ENCODE peak calls at places on chromosomes 12 and 14, in seven cellular contexts. One of them, this sample, is unnamed.

GRCh38 chr12:116607039-116607438 is 47.9 kb downstream of the MAP1LC3B2 start:
- DNase-seq in lung: no peak
- DNase-seq in aorta: no peak
- DNase-seq in upper lobe of right lung: no peak
- DNase-seq in ovary: no peak
- DNase-seq in astrocyte: no peak
- DNase-seq in breast epithelium: no peak
- DNase-seq in this sample: no peak

GRCh38 chr12:14283489-14284144 is 81.9 kb upstream of the ATF7IP start:
- DNase-seq in lung: no peak
- DNase-seq in breast epithelium: no peak
- DNase-seq in ovary: no peak
- DNase-seq in astrocyte: no peak
- DNase-seq in aorta: no peak
- DNase-seq in upper lobe of right lung: no peak
- DNase-seq in this sample: no peak

GRCh38 chr14:22630486-22630885 is 13.7 kb downstream of the OR6J1 start:
- DNase-seq in ovary: no peak
- DNase-seq in astrocyte: peak; percentile 97
- DNase-seq in aorta: no peak
- DNase-seq in lung: no peak
- DNase-seq in upper lobe of right lung: no peak
- DNase-seq in breast epithelium: no peak
- DNase-seq in this sample: no peak

GRCh38 chr12:63045020-63045860 is 105.8 kb downstream of the AVPR1A start:
- DNase-seq in ovary: no peak
- DNase-seq in astrocyte: peak; percentile 81
- DNase-seq in aorta: peak; percentile 59
- DNase-seq in upper lobe of right lung: no peak
- DNase-seq in breast epithelium: no peak
- DNase-seq in lung: no peak
- DNase-seq in this sample: no peak

GRCh38 chr12:108381793-108382436 is 42.8 kb upstream of the CMKLR1 start:
- DNase-seq in lung: no peak
- DNase-seq in astrocyte: no peak
- DNase-seq in aorta: no peak
- DNase-seq in upper lobe of right lung: no peak
- DNase-seq in ovary: no peak
- DNase-seq in breast epithelium: no peak
- DNase-seq in this sample: no peak

GRCh38 chr14:93977171-93977570 is 801 bp upstream of the ASB2 start:
- DNase-seq in lung: no peak
- DNase-seq in upper lobe of right lung: no peak
- DNase-seq in ovary: no peak
- DNase-seq in breast epithelium: no peak
- DNase-seq in aorta: no peak
- DNase-seq in astrocyte: no peak
- DNase-seq in this sample: peak; percentile 12

GRCh38 chr12:98745578-98746391 is 100.7 kb downstream of the APAF1 start:
- DNase-seq in breast epithelium: no peak
- DNase-seq in astrocyte: no peak
- DNase-seq in aorta: no peak
- DNase-seq in lung: no peak
- DNase-seq in upper lobe of right lung: no peak
- DNase-seq in ovary: peak; percentile 68
- DNase-seq in this sample: peak; percentile 53

GRCh38 chr14:68790656-68791077 is 2.2 kb downstream of the ZFP36L1 start:
- DNase-seq in astrocyte: no peak
- DNase-seq in breast epithelium: peak; percentile 21
- DNase-seq in ovary: peak; percentile 47
- DNase-seq in upper lobe of right lung: no peak
- DNase-seq in lung: no peak
- DNase-seq in aorta: no peak
- DNase-seq in this sample: peak; percentile 53

GRCh38 chr12:31989987-31990386 is 30.8 kb downstream of the RESF1 start:
- DNase-seq in breast epithelium: no peak
- DNase-seq in ovary: no peak
- DNase-seq in lung: no peak
- DNase-seq in astrocyte: peak; percentile 49
- DNase-seq in upper lobe of right lung: no peak
- DNase-seq in aorta: no peak
- DNase-seq in this sample: no peak

GRCh38 chr12:28563926-28564325 is 373.7 kb downstream of the CCDC91 start:
- DNase-seq in lung: no peak
- DNase-seq in aorta: no peak
- DNase-seq in upper lobe of right lung: no peak
- DNase-seq in ovary: no peak
- DNase-seq in astrocyte: peak; percentile 25
- DNase-seq in breast epithelium: no peak
- DNase-seq in this sample: no peak

GRCh38 chr12:2236501-2237294 is 183.9 kb downstream of the CACNA1C start:
- DNase-seq in breast epithelium: no peak
- DNase-seq in astrocyte: no peak
- DNase-seq in upper lobe of right lung: no peak
- DNase-seq in aorta: no peak
- DNase-seq in lung: no peak
- DNase-seq in ovary: no peak
- DNase-seq in this sample: no peak

GRCh38 chr12:109989380-109989779 is 6.8 kb downstream of the GIT2 start:
- DNase-seq in upper lobe of right lung: no peak
- DNase-seq in ovary: no peak
- DNase-seq in aorta: no peak
- DNase-seq in astrocyte: no peak
- DNase-seq in lung: no peak
- DNase-seq in breast epithelium: no peak
- DNase-seq in this sample: no peak

GRCh38 chr12:83945871-83946270 is 966.7 kb downstream of the SLC6A15 start:
- DNase-seq in upper lobe of right lung: no peak
- DNase-seq in lung: no peak
- DNase-seq in breast epithelium: no peak
- DNase-seq in ovary: no peak
- DNase-seq in astrocyte: peak; percentile 26
- DNase-seq in aorta: no peak
- DNase-seq in this sample: no peak

GRCh38 chr12:99911076-99911475 is 73.7 kb downstream of the ANKS1B start:
- DNase-seq in lung: peak; percentile 45
- DNase-seq in ovary: no peak
- DNase-seq in astrocyte: peak; percentile 94
- DNase-seq in upper lobe of right lung: no peak
- DNase-seq in breast epithelium: peak; percentile 37
- DNase-seq in aorta: peak; percentile 56
- DNase-seq in this sample: peak; percentile 12

GRCh38 chr12:13964666-13965065 is 16.7 kb downstream of the GRIN2B start:
- DNase-seq in lung: no peak
- DNase-seq in breast epithelium: no peak
- DNase-seq in ovary: no peak
- DNase-seq in astrocyte: no peak
- DNase-seq in upper lobe of right lung: no peak
- DNase-seq in aorta: no peak
- DNase-seq in this sample: no peak

GRCh38 chr14:35819591-35820540 is 6.3 kb upstream of the BRMS1L start:
- DNase-seq in ovary: no peak
- DNase-seq in astrocyte: no peak
- DNase-seq in lung: no peak
- DNase-seq in upper lobe of right lung: no peak
- DNase-seq in breast epithelium: no peak
- DNase-seq in aorta: no peak
- DNase-seq in this sample: no peak

GRCh38 chr12:56634242-56634836 is 4.2 kb upstream of the BAZ2A start:
- DNase-seq in lung: peak; percentile 63
- DNase-seq in ovary: peak; percentile 67
- DNase-seq in breast epithelium: peak; percentile 76
- DNase-seq in aorta: no peak
- DNase-seq in upper lobe of right lung: peak; percentile 86
- DNase-seq in astrocyte: no peak
- DNase-seq in this sample: peak; percentile 74

DNA sequence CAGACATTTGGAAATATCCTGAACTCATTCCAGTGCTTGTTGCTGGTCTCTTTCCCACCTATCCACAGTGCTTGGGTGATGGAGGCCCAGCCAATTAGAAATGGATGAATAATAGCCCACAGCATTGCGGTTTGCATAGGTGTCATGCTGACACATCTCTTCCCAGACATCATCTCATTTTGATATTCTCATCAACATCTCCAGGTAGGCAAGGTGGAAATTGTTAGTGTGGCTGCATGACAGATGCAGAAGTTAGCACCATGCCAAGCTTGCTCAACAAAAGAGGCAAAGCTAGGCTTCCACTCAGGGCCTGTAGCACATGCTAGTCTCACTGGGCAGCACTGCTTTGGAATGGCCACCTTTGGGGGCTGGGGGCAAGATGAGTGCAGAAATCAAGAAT is 1118.9 kb downstream of the VRK1 start:
- DNase-seq in lung: no peak
- DNase-seq in aorta: no peak
- DNase-seq in upper lobe of right lung: no peak
- DNase-seq in ovary: no peak
- DNase-seq in breast epithelium: no peak
- DNase-seq in astrocyte: no peak
- DNase-seq in this sample: no peak
- H3K9me3 ChIP-seq in lung: no peaks in the 10 kb centered on the region
- H3K9me3 ChIP-seq in aorta: peaks cover 4% of the 10 kb centered on the region
- H3K9me3 ChIP-seq in upper lobe of right lung: no peaks in the 10 kb centered on the region
- H3K9me3 ChIP-seq in ovary: no peaks in the 10 kb centered on the region
- H3K9me3 ChIP-seq in breast epithelium: no peaks in the 10 kb centered on the region
- H3K9me3 ChIP-seq in astrocyte: no peaks in the 10 kb centered on the region
- H3K9me3 ChIP-seq in this sample: no peaks in the 10 kb centered on the region

GRCh38 chr12:47079894-47080724 is at the start of gene AMIGO2:
- DNase-seq in astrocyte: peak; percentile 71
- DNase-seq in breast epithelium: peak; percentile 68
- DNase-seq in lung: peak; percentile 59
- DNase-seq in upper lobe of right lung: peak; percentile 80
- DNase-seq in aorta: peak; percentile 75
- DNase-seq in ovary: peak; percentile 77
- DNase-seq in this sample: peak; percentile 88
- H3K4me1 ChIP-seq in astrocyte: peaks cover 53% of the 10 kb centered on the region
- H3K4me1 ChIP-seq in breast epithelium: no peaks in the 10 kb centered on the region
- H3K4me1 ChIP-seq in lung: no peaks in the 10 kb centered on the region
- H3K4me1 ChIP-seq in upper lobe of right lung: peaks cover 24% of the 10 kb centered on the region
- H3K4me1 ChIP-seq in aorta: peaks cover 4% of the 10 kb centered on the region
- H3K4me1 ChIP-seq in ovary: peaks cover 10% of the 10 kb centered on the region
- H3K4me1 ChIP-seq in this sample: peaks cover 11% of the 10 kb centered on the region

GRCh38 chr12:6202846-6203245 is 2.6 kb downstream of the CD9 start:
- DNase-seq in breast epithelium: no peak
- DNase-seq in upper lobe of right lung: no peak
- DNase-seq in astrocyte: no peak
- DNase-seq in aorta: no peak
- DNase-seq in ovary: no peak
- DNase-seq in lung: no peak
- DNase-seq in this sample: no peak

GRCh38 chr12:6200266-6201198 is at the start of gene CD9:
- DNase-seq in ovary: no peak
- DNase-seq in upper lobe of right lung: peak; percentile 76
- DNase-seq in aorta: peak; percentile 87
- DNase-seq in breast epithelium: peak; percentile 71
- DNase-seq in astrocyte: no peak
- DNase-seq in lung: peak; percentile 82
- DNase-seq in this sample: peak; percentile 81

GRCh38 chr12:6202331-6202730 is 2.1 kb downstream of the CD9 start:
- DNase-seq in astrocyte: no peak
- DNase-seq in ovary: no peak
- DNase-seq in lung: no peak
- DNase-seq in aorta: no peak
- DNase-seq in breast epithelium: no peak
- DNase-seq in upper lobe of right lung: no peak
- DNase-seq in this sample: peak; percentile 32

GRCh38 chr12:6201199-6201608 is 1.0 kb downstream of the CD9 start:
- DNase-seq in lung: no peak
- DNase-seq in upper lobe of right lung: peak; percentile 77
- DNase-seq in breast epithelium: peak; percentile 66
- DNase-seq in astrocyte: no peak
- DNase-seq in ovary: no peak
- DNase-seq in aorta: peak; percentile 63
- DNase-seq in this sample: peak; percentile 75

GRCh38 chr12:6201775-6202292 is 1.6 kb downstream of the CD9 start:
- DNase-seq in astrocyte: no peak
- DNase-seq in ovary: no peak
- DNase-seq in aorta: peak; percentile 56
- DNase-seq in lung: no peak
- DNase-seq in upper lobe of right lung: no peak
- DNase-seq in breast epithelium: no peak
- DNase-seq in this sample: peak; percentile 20
- H3K27ac ChIP-seq in astrocyte: no peak overlapping the region
- H3K27ac ChIP-seq in ovary: peak overlapping the region; percentile 20
- H3K27ac ChIP-seq in aorta: no peak overlapping the region
- H3K27ac ChIP-seq in lung: peak overlapping the region; percentile 95
- H3K27ac ChIP-seq in upper lobe of right lung: peak overlapping the region; percentile 87
- H3K27ac ChIP-seq in breast epithelium: peak overlapping the region; percentile 95
- H3K27ac ChIP-seq in this sample: peak overlapping the region; percentile 56

GRCh38 chr12:34342048-34342447 is 319.8 kb downstream of the ALG10 start:
- DNase-seq in lung: no peak
- DNase-seq in breast epithelium: no peak
- DNase-seq in astrocyte: no peak
- DNase-seq in upper lobe of right lung: no peak
- DNase-seq in aorta: no peak
- DNase-seq in ovary: no peak
- DNase-seq in this sample: no peak
- H3K9me3 ChIP-seq in lung: no peaks in the 10 kb centered on the region
- H3K9me3 ChIP-seq in breast epithelium: peaks cover 98% of the 10 kb centered on the region
- H3K9me3 ChIP-seq in astrocyte: no peaks in the 10 kb centered on the region
- H3K9me3 ChIP-seq in upper lobe of right lung: no peaks in the 10 kb centered on the region
- H3K9me3 ChIP-seq in aorta: no peaks in the 10 kb centered on the region
- H3K9me3 ChIP-seq in ovary: peaks cover 8% of the 10 kb centered on the region
- H3K9me3 ChIP-seq in this sample: no peaks in the 10 kb centered on the region

GRCh38 chr12:106119301-106119700 is 19.5 kb downstream of the NUAK1 start:
- DNase-seq in astrocyte: no peak
- DNase-seq in aorta: no peak
- DNase-seq in ovary: no peak
- DNase-seq in lung: no peak
- DNase-seq in upper lobe of right lung: no peak
- DNase-seq in breast epithelium: no peak
- DNase-seq in this sample: no peak
- H3K4me1 ChIP-seq in astrocyte: peaks cover 15% of the 10 kb centered on the region
- H3K4me1 ChIP-seq in aorta: peaks cover 24% of the 10 kb centered on the region
- H3K4me1 ChIP-seq in ovary: peaks cover 9% of the 10 kb centered on the region
- H3K4me1 ChIP-seq in lung: peaks cover 15% of the 10 kb centered on the region
- H3K4me1 ChIP-seq in upper lobe of right lung: peaks cover 30% of the 10 kb centered on the region
- H3K4me1 ChIP-seq in breast epithelium: peaks cover 3% of the 10 kb centered on the region
- H3K4me1 ChIP-seq in this sample: peaks cover 52% of the 10 kb centered on the region

GRCh38 chr12:45613855-45614254 is 115.7 kb upstream of the ARID2 start:
- DNase-seq in lung: no peak
- DNase-seq in upper lobe of right lung: no peak
- DNase-seq in aorta: no peak
- DNase-seq in astrocyte: no peak
- DNase-seq in ovary: no peak
- DNase-seq in breast epithelium: no peak
- DNase-seq in this sample: no peak
- H3K27ac ChIP-seq in lung: no peak overlapping the region
- H3K27ac ChIP-seq in upper lobe of right lung: no peak overlapping the region
- H3K27ac ChIP-seq in aorta: no peak overlapping the region
- H3K27ac ChIP-seq in astrocyte: no peak overlapping the region
- H3K27ac ChIP-seq in ovary: no peak overlapping the region
- H3K27ac ChIP-seq in breast epithelium: no peak overlapping the region
- H3K27ac ChIP-seq in this sample: no peak overlapping the region

This sample was measured in right cardiac atrium.